ENCODE peak calls at places on chromosomes 13 and 19, in five cellular contexts. Z is H1, U is IMR-90, E is mesenchymal stem cell, H is neuronal stem cell. S is an unnamed sample. For H3K9me3, the result is how much of the 10 kb centered on the place peaks cover.

GRCh38 chr19:31675187-31675913 is 326.1 kb upstream of the TSHZ3 start:
- DNase-seq in Z (no peak), U (peak), E (peak), H (no peak), S (no peak)

GRCh38 chr13:62908321-62908720 is 1492.7 kb upstream of the PCDH20 start:
- DNase-seq in Z (no peak), U (no peak), E (no peak), H (no peak), S (no peak)

GRCh38 chr19:10339380-10339960 is at the start of gene ICAM3:
- DNase-seq in Z (peak), U (no peak), E (no peak), H (no peak), S (peak)

GRCh38 chr13:43388282-43389034 is 365.1 kb downstream of the DNAJC15 start:
- DNase-seq in Z (no peak), U (no peak), E (no peak), H (no peak), S (no peak)

GRCh38 chr19:46717716-46718143 is 816 bp upstream of the PRKD2 start:
- DNase-seq in Z (peak), U (no peak), E (no peak), H (no peak), S (no peak)

GRCh38 chr13:87677334-87678234 is 6.4 kb downstream of the SLITRK5 start:
- DNase-seq in Z (peak), U (no peak), E (peak), H (peak), S (peak)

GRCh38 chr13:43787998-43788397 is 1.2 kb upstream of the ENOX1 start:
- DNase-seq in Z (no peak), U (peak), E (peak), H (peak), S (no peak)

GRCh38 chr19:2244122-2244411 is 5.1 kb upstream of the AMH start:
- DNase-seq in Z (no peak), U (no peak), E (no peak), H (no peak), S (no peak)

GRCh38 chr19:58406818-58407657 is 1.4 kb upstream of the ZNF584 start:
- DNase-seq in Z (no peak), U (no peak), E (peak), H (no peak), S (peak)

GRCh38 chr13:44249439-44249838 is 124.2 kb upstream of the SERP2 start:
- DNase-seq in Z (no peak), U (peak), E (peak), H (no peak), S (no peak)

GRCh38 chr19:54790711-54791110 is 12.7 kb upstream of the KIR2DL4 start:
- DNase-seq in Z (no peak), U (no peak), E (no peak), H (no peak), S (no peak)

GRCh38 chr19:39398297-39398864 is 7.2 kb downstream of the MED29 start:
- DNase-seq in Z (no peak), U (peak), E (peak), H (no peak), S (no peak)

GRCh38 chr13:25836709-25837316 is 215.0 kb downstream of the SHISA2 start:
- DNase-seq in Z (no peak), U (no peak), E (no peak), H (no peak), S (no peak)

GRCh38 chr19:33677745-33678426 is 56.1 kb downstream of the CHST8 start:
- DNase-seq in Z (peak), U (no peak), E (no peak), H (peak), S (peak)

GRCh38 chr19:40433391-40434216 is 7.8 kb upstream of the SERTAD1 start:
- DNase-seq in Z (peak), U (peak), E (peak), H (peak), S (peak)

GRCh38 chr13:71866173-71867091 is 572 bp downstream of the DACH1 start:
- DNase-seq in Z (peak), U (no peak), E (peak), H (no peak), S (peak)

GRCh38 chr19:10285393-10285792 is 1.4 kb upstream of the ICAM4 start:
- DNase-seq in Z (no peak), U (no peak), E (no peak), H (no peak), S (no peak)

GRCh38 chr19:46447824-46448223 is 19.1 kb upstream of the PNMA8C start:
- DNase-seq in Z (no peak), U (no peak), E (no peak), H (no peak), S (no peak)

GRCh38 chr13:40941581-40941980 is 77.5 kb downstream of the ELF1 start:
- DNase-seq in Z (no peak), U (no peak), E (no peak), H (no peak), S (no peak)

GRCh38 chr19:33449799-33450198 is 71.8 kb downstream of the PEPD start:
- DNase-seq in Z (no peak), U (no peak), E (no peak), H (no peak), S (no peak)

DNA sequence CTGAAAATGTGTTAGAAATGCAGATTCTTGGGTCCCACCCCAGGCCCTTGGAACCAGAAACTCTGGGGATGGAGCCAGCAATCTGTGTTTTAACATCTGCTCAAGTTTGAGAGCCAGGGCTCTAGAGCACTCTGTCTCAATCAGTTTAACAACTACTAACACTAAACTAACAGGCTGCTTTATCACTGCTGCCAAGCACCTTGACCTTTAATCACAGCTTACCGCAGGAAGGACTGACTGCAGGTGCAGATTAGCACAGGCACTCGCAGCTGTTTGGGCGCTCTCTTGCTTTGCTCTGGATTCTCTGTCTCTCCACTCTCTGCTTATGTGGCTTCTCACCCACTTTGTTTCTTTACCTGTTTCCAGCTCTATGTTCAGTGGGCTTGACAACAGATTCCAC is 163.5 kb downstream of the MTUS2 start:
- DNase-seq in Z (no peak), U (no peak), E (no peak), H (no peak), S (no peak)
- H4K8ac ChIP-seq in Z (no peak), U (no peak), E (no peak), H (no peak), S (no peak)

DNA sequence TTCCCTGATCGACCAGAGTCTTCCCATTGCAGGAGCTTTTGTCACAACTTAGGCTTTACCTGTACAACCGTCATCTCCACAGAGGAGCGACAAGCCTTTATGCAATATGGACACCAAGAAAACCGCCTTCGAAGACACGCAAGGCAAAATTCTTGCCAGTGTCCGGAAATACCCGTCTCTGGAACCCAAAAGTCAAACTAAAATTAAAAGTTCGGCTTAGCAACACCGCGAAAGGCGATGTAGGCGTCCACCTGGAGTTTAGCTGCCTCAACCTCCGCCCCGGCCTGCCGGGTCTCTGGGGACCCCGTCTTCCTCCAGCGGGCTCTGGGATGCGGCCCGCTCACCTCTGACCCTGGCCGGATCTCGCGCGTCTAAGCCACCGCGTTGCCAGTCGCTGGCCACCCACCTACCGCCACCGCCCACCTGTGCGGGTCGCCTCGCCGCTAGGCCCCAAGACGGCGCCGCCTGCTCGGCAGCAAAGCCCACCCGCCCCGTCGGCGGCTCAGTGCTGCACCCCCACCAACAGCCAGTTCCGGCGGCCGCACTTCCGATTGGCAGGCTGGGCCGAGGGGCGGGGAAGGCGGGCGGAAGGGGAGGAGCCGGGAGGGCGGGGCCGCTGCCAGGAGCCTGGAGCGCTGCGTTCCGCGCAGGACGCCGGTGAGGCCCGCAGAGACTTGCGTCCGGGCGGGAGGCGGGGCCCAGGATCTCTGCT is at the start of gene SUPT20H:
- DNase-seq in Z (peak), U (peak), E (peak), H (peak), S (peak)
- H3K18ac ChIP-seq in Z (peak), U (peak), E (peak), H (peak), S (peak)

DNA sequence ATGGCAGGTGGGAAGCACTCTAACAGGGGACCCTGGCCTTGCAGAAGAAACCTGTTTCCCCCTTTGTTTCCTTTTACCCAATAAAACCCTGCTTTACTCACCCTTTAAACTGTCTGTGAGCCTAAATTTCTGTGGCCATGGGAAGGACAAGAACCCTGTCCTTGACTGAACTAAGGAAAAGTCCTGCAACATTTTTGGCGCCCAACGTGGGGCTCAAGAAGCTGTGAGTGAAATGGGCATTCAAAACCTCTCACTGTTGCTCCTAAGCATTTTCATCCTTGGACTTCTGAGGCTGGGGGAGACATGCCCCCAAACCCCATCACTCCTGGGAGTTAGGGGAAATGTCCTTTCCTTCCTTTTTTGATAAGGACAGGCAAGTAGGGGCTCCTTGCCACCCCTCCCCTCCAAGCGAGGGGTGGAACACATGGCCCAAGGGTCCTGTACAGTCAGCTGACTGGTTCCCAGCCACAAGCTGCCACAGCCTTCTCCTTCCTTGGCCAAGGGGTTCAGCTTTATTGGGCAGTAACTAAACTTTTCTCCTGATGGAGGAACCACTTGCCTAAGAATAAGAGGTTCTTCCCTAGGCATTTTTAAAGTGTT is 381.6 kb downstream of the KLF5 start:
- DNase-seq in Z (no peak), U (no peak), E (peak), H (no peak), S (no peak)
- H3K9me3 ChIP-seq in Z (under half), U (under half), E (half or more), H (under half), S (under half)

GRCh38 chr19:17580470-17581000 is 25.1 kb downstream of the COLGALT1 start:
- DNase-seq in Z (no peak), U (no peak), E (no peak), H (no peak), S (peak)
- H4K8ac ChIP-seq in Z (peak), U (no peak), E (no peak), H (no peak), S (no peak)

GRCh38 chr19:12783849-12784393 is 7.4 kb upstream of the JUNB start:
- DNase-seq in Z (no peak), U (no peak), E (peak), H (no peak), S (no peak)
- H3K18ac ChIP-seq in Z (peak), U (peak), E (peak), H (peak), S (no peak)

GRCh38 chr19:9150650-9151049 is 10.5 kb downstream of the ZNF317 start:
- DNase-seq in Z (no peak), U (no peak), E (no peak), H (no peak), S (no peak)
- H3K9me3 ChIP-seq in Z (under half), U (half or more), E (half or more), H (half or more), S (under half)

GRCh38 chr19:4457654-4458406 is at the start of gene UBXN6:
- DNase-seq in Z (peak), U (peak), E (peak), H (peak), S (peak)

GRCh38 chr19:4454952-4455738 is 2.4 kb downstream of the UBXN6 start:
- DNase-seq in Z (no peak), U (peak), E (peak), H (no peak), S (no peak)

GRCh38 chr19:4456843-4457653 is 546 bp downstream of the UBXN6 start:
- DNase-seq in Z (peak), U (peak), E (peak), H (peak), S (peak)

GRCh38 chr19:4455742-4456565 is 1.6 kb downstream of the UBXN6 start:
- DNase-seq in Z (no peak), U (peak), E (peak), H (no peak), S (no peak)

GRCh38 chr19:4456566-4456842 is 1.1 kb downstream of the UBXN6 start:
- DNase-seq in Z (no peak), U (peak), E (peak), H (no peak), S (peak)
- H4K8ac ChIP-seq in Z (no peak), U (peak), E (peak), H (no peak), S (no peak)

DNA sequence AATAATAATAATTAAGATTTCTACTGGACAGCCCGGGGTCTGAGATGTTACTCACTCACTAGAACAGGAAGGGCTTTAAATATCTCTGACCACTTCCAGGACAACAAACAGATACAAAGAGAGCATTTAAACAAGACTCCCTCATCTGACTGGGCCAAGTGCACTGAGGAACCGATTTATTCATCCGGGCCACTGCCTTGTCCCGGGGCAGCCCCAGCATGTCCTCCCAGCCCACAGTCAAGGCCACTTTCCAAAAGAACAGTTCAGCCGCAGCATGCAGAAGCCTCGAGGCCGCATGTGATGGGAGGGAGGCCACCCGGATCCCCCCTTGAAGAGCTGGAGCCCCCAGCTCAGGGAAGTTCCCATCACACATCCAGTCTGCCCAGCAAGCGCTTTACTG is 30.5 kb downstream of the MLLT1 start:
- DNase-seq in Z (no peak), U (peak), E (peak), H (no peak), S (no peak)
- H3K18ac ChIP-seq in Z (no peak), U (no peak), E (no peak), H (no peak), S (no peak)

GRCh38 chr19:14722127-14722526 is 32.3 kb downstream of the ZNF333 start:
- DNase-seq in Z (no peak), U (no peak), E (no peak), H (no peak), S (no peak)
- H3K9me3 ChIP-seq in Z (half or more), U (half or more), E (half or more), H (half or more), S (under half)

GRCh38 chr19:15829277-15829770 is 13.9 kb upstream of the OR10H1 start:
- DNase-seq in Z (no peak), U (no peak), E (no peak), H (no peak), S (no peak)
- H4K8ac ChIP-seq in Z (no peak), U (no peak), E (no peak), H (no peak), S (no peak)

S was measured in H9.